ENCODE peak calls at places on chromosomes 11 and 22, in four cellular contexts. U is astrocyte of the spinal cord, D is HFFc6, L is breast epithelium. T is an unnamed sample.

GRCh38 chr22:39289445-39290247 is 29.8 kb downstream of the RPL3 start:
- DNase-seq in U (no peak), D (no peak), L (no peak), T (no peak)

GRCh38 chr11:129591527-129591926 is 215.9 kb downstream of the BARX2 start:
- DNase-seq in U (no peak), D (no peak), L (no peak), T (no peak)

GRCh38 chr22:39405346-39406085 is 5.9 kb downstream of the TAB1 start:
- DNase-seq in U (peak), D (peak), L (no peak), T (no peak)

GRCh38 chr11:57475191-57475590 is 14.9 kb downstream of the RTN4RL2 start:
- DNase-seq in U (no peak), D (no peak), L (no peak), T (no peak)

GRCh38 chr22:50302041-50302541 is 5.4 kb downstream of the PLXNB2 start:
- DNase-seq in U (no peak), D (no peak), L (no peak), T (no peak)

GRCh38 chr22:36155702-36156101 is 4.9 kb downstream of the APOL3 start:
- DNase-seq in U (no peak), D (no peak), L (no peak), T (no peak)

GRCh38 chr11:76670475-76671235 is at the start of gene LRRC32:
- DNase-seq in U (no peak), D (no peak), L (peak), T (peak)

GRCh38 chr11:116606060-116606459 is 166.7 kb downstream of the BUD13 start:
- DNase-seq in U (no peak), D (no peak), L (no peak), T (no peak)

GRCh38 chr22:31154975-31155374 is 5.0 kb upstream of the RNF185 start:
- DNase-seq in U (no peak), D (no peak), L (no peak), T (no peak)

GRCh38 chr11:117134431-117134830 is 9.7 kb upstream of the PAFAH1B2 start:
- DNase-seq in U (no peak), D (no peak), L (no peak), T (no peak)

GRCh38 chr22:38788016-38788415 is 5.9 kb downstream of the DNAL4 start:
- DNase-seq in U (peak), D (no peak), L (no peak), T (no peak)

GRCh38 chr11:120536091-120536796 is 24.7 kb downstream of the GRIK4 start:
- DNase-seq in U (no peak), D (no peak), L (no peak), T (no peak)

GRCh38 chr11:65661599-65662246 is 993 bp downstream of the RELA start:
- DNase-seq in U (no peak), D (no peak), L (no peak), T (no peak)

GRCh38 chr11:94107363-94107762 is 21.3 kb upstream of the PANX1 start:
- DNase-seq in U (no peak), D (no peak), L (no peak), T (no peak)
- TF ChIP-seq CTCF in U (peak), D (peak), L (no peak), T (no peak)

DNA sequence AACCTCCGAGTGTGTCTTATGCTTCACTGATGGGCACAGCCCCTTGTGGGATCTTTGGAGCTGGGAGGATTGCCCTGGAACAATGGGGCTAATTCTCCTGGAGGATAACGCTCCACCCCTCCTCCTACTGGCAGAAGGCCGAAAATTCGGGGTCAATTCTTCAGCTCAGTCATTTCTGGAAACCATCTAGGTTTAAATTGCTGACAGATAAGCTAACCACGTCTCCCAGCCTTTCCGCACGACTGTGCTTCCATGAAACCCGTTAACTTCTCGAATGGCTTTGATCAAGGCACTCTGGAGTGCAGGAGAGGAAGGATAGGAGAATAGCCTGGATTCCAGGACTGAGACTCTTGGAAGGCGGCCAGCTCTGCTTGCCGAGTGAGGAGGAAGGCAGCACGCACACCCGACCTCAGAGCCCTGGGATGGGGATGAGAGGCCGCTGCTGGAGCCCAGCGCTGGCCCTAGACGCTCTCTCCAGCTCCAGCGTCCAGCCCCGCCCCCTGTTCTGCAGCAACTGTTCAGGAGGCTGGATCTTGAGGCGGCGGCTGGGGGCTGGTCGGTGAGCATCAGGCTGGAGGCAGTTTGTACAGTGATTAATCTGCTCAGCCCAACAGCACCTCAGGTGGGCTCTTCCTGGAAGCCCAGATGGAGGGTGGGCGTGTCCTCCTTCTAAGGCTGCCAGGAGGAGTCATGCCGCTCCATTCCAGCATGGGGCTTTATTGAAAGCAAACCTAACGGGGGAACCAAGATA is 176.7 kb upstream of the NCAM1 start:
- DNase-seq in U (peak), D (no peak), L (no peak), T (no peak)
- TF ChIP-seq CTCF in U (no peak), D (no peak), L (no peak), T (no peak)

GRCh38 chr22:45162531-45162930 is 1.2 kb upstream of the NUP50 start:
- DNase-seq in U (no peak), D (no peak), L (no peak), T (no peak)

GRCh38 chr22:45164217-45165123 is 745 bp downstream of the NUP50 start:
- DNase-seq in U (no peak), D (no peak), L (no peak), T (peak)

GRCh38 chr22:45163074-45163416 is 680 bp upstream of the NUP50 start:
- DNase-seq in U (peak), D (peak), L (no peak), T (peak)

GRCh38 chr22:45166935-45167334 is 3.2 kb downstream of the NUP50 start:
- DNase-seq in U (no peak), D (no peak), L (no peak), T (no peak)

GRCh38 chr22:45163417-45164216 is at the start of gene NUP50:
- DNase-seq in U (peak), D (peak), L (peak), T (peak)
- TF ChIP-seq CTCF in U (no peak), D (no peak), L (no peak), T (peak)

GRCh38 chr11:111566324-111566723 is 25.8 kb downstream of the LAYN start:
- DNase-seq in U (no peak), D (no peak), L (no peak), T (no peak)
- TF ChIP-seq CTCF in U (no peak), D (peak), L (no peak), T (no peak)

GRCh38 chr11:1156506-1157340 is 1.0 kb upstream of the MUC5AC start:
- DNase-seq in U (no peak), D (no peak), L (peak), T (peak)
- TF ChIP-seq CTCF in U (no peak), D (no peak), L (no peak), T (no peak)

GRCh38 chr22:43272869-43273318 is 70.3 kb downstream of the SCUBE1 start:
- DNase-seq in U (no peak), D (no peak), L (no peak), T (no peak)

GRCh38 chr22:43273902-43274484 is 69.2 kb downstream of the SCUBE1 start:
- DNase-seq in U (peak), D (peak), L (no peak), T (peak)

GRCh38 chr22:43270314-43270908 is 72.8 kb downstream of the SCUBE1 start:
- DNase-seq in U (no peak), D (no peak), L (no peak), T (peak)

GRCh38 chr22:43270949-43271348 is 72.2 kb downstream of the SCUBE1 start:
- DNase-seq in U (no peak), D (no peak), L (no peak), T (no peak)

GRCh38 chr22:43272301-43272700 is 70.9 kb downstream of the SCUBE1 start:
- DNase-seq in U (no peak), D (peak), L (no peak), T (no peak)
- TF ChIP-seq CTCF in U (no peak), D (no peak), L (no peak), T (no peak)

DNA sequence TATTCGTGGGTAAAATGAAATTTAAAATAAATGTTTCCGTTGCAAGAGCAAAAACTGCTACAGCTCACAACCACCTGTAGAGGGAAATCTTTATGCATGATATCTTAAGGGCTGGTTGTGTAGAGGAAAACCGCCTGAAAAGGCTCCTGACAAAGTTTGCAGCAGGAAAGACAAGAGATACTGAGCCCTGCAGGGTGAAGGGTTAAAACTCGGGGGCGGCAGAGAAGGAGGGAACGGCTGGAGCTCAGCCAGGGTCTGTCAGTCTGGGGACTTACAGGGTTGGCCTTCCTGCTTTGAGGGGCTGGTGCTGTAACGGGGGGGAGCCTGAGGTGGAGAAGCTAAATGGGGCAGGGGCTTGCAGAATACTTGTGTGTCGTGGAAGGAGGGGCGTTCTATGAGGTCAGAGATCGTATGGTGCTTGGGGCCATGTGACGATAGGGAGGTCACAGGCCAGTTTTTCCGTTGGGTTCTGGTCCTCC is 122.9 kb upstream of the HSD17B12 start:
- DNase-seq in U (no peak), D (no peak), L (no peak), T (no peak)
- TF ChIP-seq CTCF in U (peak), D (peak), L (peak), T (no peak)

DNA sequence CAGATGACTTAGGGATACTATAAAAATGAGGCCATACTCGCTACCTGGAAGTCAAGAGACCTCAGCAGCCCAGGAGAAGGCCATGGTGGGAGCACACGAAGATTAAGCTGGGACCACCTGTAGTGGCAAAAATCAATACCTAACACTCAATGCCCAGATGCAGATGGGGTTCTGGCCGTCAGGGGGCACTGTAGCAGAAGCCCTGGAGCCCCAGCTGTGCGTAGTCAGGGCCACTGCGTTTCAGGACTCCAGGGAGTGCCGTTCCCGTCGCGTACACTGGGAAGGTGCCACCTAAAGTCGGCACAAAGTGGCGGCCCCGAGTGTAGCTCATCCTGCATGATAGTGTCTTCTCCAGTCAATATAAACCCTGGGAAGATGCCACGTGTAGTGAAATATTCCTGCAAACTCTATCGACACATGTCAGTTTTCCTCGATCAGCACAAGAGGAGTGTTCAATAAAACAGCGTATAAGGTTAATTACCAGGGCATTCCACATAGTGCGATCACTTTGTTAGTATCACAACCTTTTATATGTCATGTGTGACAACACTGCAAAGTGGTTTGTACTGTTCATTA is 123.7 kb upstream of the NTM start:
- DNase-seq in U (no peak), D (no peak), L (no peak), T (no peak)
- TF ChIP-seq CTCF in U (peak), D (peak), L (no peak), T (peak)

DNA sequence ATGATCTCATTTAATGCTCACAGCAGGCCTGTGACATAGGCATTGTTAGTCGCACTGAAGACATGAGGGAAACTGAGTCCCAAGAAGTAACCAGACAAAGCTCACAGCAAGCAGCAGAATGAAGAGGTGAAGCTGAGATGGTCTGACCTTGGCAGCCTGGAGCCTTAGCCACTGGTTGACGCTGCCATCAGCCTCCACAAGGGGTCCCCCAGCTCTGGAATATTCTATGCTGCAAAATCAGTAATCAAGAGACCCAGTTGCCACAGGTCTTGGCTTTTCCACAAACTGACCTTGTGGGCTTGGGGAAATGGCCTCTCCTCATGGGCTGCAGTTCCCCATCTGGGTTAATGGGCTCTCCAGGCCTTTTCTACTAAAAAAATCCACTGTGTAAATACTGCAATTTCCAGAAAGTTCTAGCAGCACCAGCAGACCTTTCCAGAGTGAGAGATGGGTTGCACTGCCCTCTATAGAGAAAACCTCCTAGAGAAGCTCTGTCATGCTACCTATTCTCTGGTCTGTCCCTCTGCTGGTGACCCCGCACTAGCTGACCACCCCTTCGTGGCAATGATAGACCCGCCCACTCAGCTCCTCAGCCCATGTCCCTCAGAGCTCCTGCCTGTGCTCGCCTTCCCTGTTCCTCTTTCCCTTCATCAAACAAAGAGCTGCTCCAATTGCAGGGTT is 22.6 kb upstream of the ISX start:
- DNase-seq in U (no peak), D (no peak), L (no peak), T (peak)
- TF ChIP-seq CTCF in U (no peak), D (peak), L (no peak), T (peak)

GRCh38 chr11:73907191-73907590 is 30.4 kb downstream of the PAAF1 start:
- DNase-seq in U (no peak), D (peak), L (no peak), T (no peak)
- TF ChIP-seq CTCF in U (no peak), D (peak), L (no peak), T (no peak)

T was measured in GM10248.